ENCODE peak calls at places on chromosome 12, in ten cellular contexts. One of them, this sample, is unnamed.

GRCh38 chr12:76152161-76152807 is 67.8 kb upstream of the NAP1L1 start:
- DNase-seq in activated T-cell treated with anti-CD3 and anti-CD28 coated beads for 4 hours: no peak
- DNase-seq in fibroblast of pulmonary artery: peak; percentile 28
- DNase-seq in activated T-helper 9 cell treated with anti-CD3 and anti-CD28 coated beads, Interleukin-2, amount 50 U/mL, for 16 hours: no peak
- DNase-seq in mammary epithelial cell: no peak
- DNase-seq in lung: no peak
- DNase-seq in H7: no peak
- DNase-seq in A172: no peak
- DNase-seq in substantia nigra: no peak
- DNase-seq in B cell: peak; percentile 12
- DNase-seq in this sample: no peak

GRCh38 chr12:96177013-96177412 is 17.2 kb upstream of the ELK3 start:
- DNase-seq in activated T-cell treated with anti-CD3 and anti-CD28 coated beads for 4 hours: peak; percentile 37
- DNase-seq in fibroblast of pulmonary artery: peak; percentile 63
- DNase-seq in activated T-helper 9 cell treated with anti-CD3 and anti-CD28 coated beads, Interleukin-2, amount 50 U/mL, for 16 hours: peak; percentile 57
- DNase-seq in mammary epithelial cell: peak; percentile 96
- DNase-seq in lung: no peak
- DNase-seq in H7: no peak
- DNase-seq in A172: peak; percentile 46
- DNase-seq in substantia nigra: no peak
- DNase-seq in B cell: no peak
- DNase-seq in this sample: peak; percentile 91

GRCh38 chr12:50985322-50985721 is 33.0 kb downstream of the HIGD1C start:
- DNase-seq in activated T-cell treated with anti-CD3 and anti-CD28 coated beads for 4 hours: no peak
- DNase-seq in fibroblast of pulmonary artery: peak; percentile 83
- DNase-seq in activated T-helper 9 cell treated with anti-CD3 and anti-CD28 coated beads, Interleukin-2, amount 50 U/mL, for 16 hours: no peak
- DNase-seq in mammary epithelial cell: peak; percentile 46
- DNase-seq in lung: no peak
- DNase-seq in H7: no peak
- DNase-seq in A172: peak; percentile 45
- DNase-seq in substantia nigra: no peak
- DNase-seq in B cell: no peak
- DNase-seq in this sample: peak; percentile 94

GRCh38 chr12:55220725-55221124 is at the start of gene OR10A7:
- DNase-seq in activated T-cell treated with anti-CD3 and anti-CD28 coated beads for 4 hours: no peak
- DNase-seq in fibroblast of pulmonary artery: no peak
- DNase-seq in activated T-helper 9 cell treated with anti-CD3 and anti-CD28 coated beads, Interleukin-2, amount 50 U/mL, for 16 hours: no peak
- DNase-seq in mammary epithelial cell: no peak
- DNase-seq in lung: no peak
- DNase-seq in H7: no peak
- DNase-seq in A172: no peak
- DNase-seq in substantia nigra: no peak
- DNase-seq in B cell: no peak
- DNase-seq in this sample: no peak

GRCh38 chr12:94265966-94266365 is 117.6 kb downstream of the PLXNC1 start:
- DNase-seq in activated T-cell treated with anti-CD3 and anti-CD28 coated beads for 4 hours: no peak
- DNase-seq in fibroblast of pulmonary artery: no peak
- DNase-seq in activated T-helper 9 cell treated with anti-CD3 and anti-CD28 coated beads, Interleukin-2, amount 50 U/mL, for 16 hours: no peak
- DNase-seq in mammary epithelial cell: no peak
- DNase-seq in lung: no peak
- DNase-seq in H7: no peak
- DNase-seq in A172: no peak
- DNase-seq in substantia nigra: no peak
- DNase-seq in B cell: no peak
- DNase-seq in this sample: no peak

GRCh38 chr12:40229690-40230651 is 5.2 kb downstream of the LRRK2 start:
- DNase-seq in activated T-cell treated with anti-CD3 and anti-CD28 coated beads for 4 hours: no peak
- DNase-seq in fibroblast of pulmonary artery: no peak
- DNase-seq in activated T-helper 9 cell treated with anti-CD3 and anti-CD28 coated beads, Interleukin-2, amount 50 U/mL, for 16 hours: no peak
- DNase-seq in mammary epithelial cell: no peak
- DNase-seq in lung: no peak
- DNase-seq in H7: no peak
- DNase-seq in A172: no peak
- DNase-seq in substantia nigra: no peak
- DNase-seq in B cell: no peak
- DNase-seq in this sample: no peak

GRCh38 chr12:122001379-122002209 is 20.1 kb upstream of the BCL7A start:
- DNase-seq in activated T-cell treated with anti-CD3 and anti-CD28 coated beads for 4 hours: no peak
- DNase-seq in fibroblast of pulmonary artery: no peak
- DNase-seq in activated T-helper 9 cell treated with anti-CD3 and anti-CD28 coated beads, Interleukin-2, amount 50 U/mL, for 16 hours: no peak
- DNase-seq in mammary epithelial cell: peak; percentile 98
- DNase-seq in lung: no peak
- DNase-seq in H7: peak; percentile 69
- DNase-seq in A172: no peak
- DNase-seq in substantia nigra: peak; percentile 55
- DNase-seq in B cell: no peak
- DNase-seq in this sample: no peak

GRCh38 chr12:106003297-106003696 is 135.5 kb downstream of the NUAK1 start:
- DNase-seq in activated T-cell treated with anti-CD3 and anti-CD28 coated beads for 4 hours: no peak
- DNase-seq in fibroblast of pulmonary artery: no peak
- DNase-seq in activated T-helper 9 cell treated with anti-CD3 and anti-CD28 coated beads, Interleukin-2, amount 50 U/mL, for 16 hours: no peak
- DNase-seq in mammary epithelial cell: no peak
- DNase-seq in lung: no peak
- DNase-seq in H7: no peak
- DNase-seq in A172: no peak
- DNase-seq in substantia nigra: no peak
- DNase-seq in B cell: no peak
- DNase-seq in this sample: no peak

GRCh38 chr12:93572712-93573551 is 457 bp downstream of the SOCS2 start:
- DNase-seq in activated T-cell treated with anti-CD3 and anti-CD28 coated beads for 4 hours: no peak
- DNase-seq in fibroblast of pulmonary artery: peak; percentile 21
- DNase-seq in activated T-helper 9 cell treated with anti-CD3 and anti-CD28 coated beads, Interleukin-2, amount 50 U/mL, for 16 hours: peak; percentile 24
- DNase-seq in mammary epithelial cell: peak; percentile 15
- DNase-seq in lung: no peak
- DNase-seq in H7: peak; percentile 70
- DNase-seq in A172: no peak
- DNase-seq in substantia nigra: peak; percentile 3
- DNase-seq in B cell: peak; percentile 70
- DNase-seq in this sample: peak; percentile 36

GRCh38 chr12:31749024-31749704 is 20.3 kb upstream of the AMN1 start:
- DNase-seq in activated T-cell treated with anti-CD3 and anti-CD28 coated beads for 4 hours: peak; percentile 48
- DNase-seq in fibroblast of pulmonary artery: peak; percentile 97
- DNase-seq in activated T-helper 9 cell treated with anti-CD3 and anti-CD28 coated beads, Interleukin-2, amount 50 U/mL, for 16 hours: peak; percentile 57
- DNase-seq in mammary epithelial cell: peak; percentile 100
- DNase-seq in lung: peak; percentile 83
- DNase-seq in H7: peak; percentile 59
- DNase-seq in A172: peak; percentile 100
- DNase-seq in substantia nigra: no peak
- DNase-seq in B cell: peak; percentile 55
- DNase-seq in this sample: peak; percentile 98

GRCh38 chr12:14390885-14391530 is 25.5 kb downstream of the ATF7IP start:
- DNase-seq in activated T-cell treated with anti-CD3 and anti-CD28 coated beads for 4 hours: no peak
- DNase-seq in fibroblast of pulmonary artery: no peak
- DNase-seq in activated T-helper 9 cell treated with anti-CD3 and anti-CD28 coated beads, Interleukin-2, amount 50 U/mL, for 16 hours: no peak
- DNase-seq in mammary epithelial cell: no peak
- DNase-seq in lung: no peak
- DNase-seq in H7: no peak
- DNase-seq in A172: no peak
- DNase-seq in substantia nigra: no peak
- DNase-seq in B cell: no peak
- DNase-seq in this sample: peak; percentile 40

GRCh38 chr12:108798551-108799221 is 58.7 kb downstream of the SSH1 start:
- DNase-seq in activated T-cell treated with anti-CD3 and anti-CD28 coated beads for 4 hours: no peak
- DNase-seq in fibroblast of pulmonary artery: peak; percentile 65
- DNase-seq in activated T-helper 9 cell treated with anti-CD3 and anti-CD28 coated beads, Interleukin-2, amount 50 U/mL, for 16 hours: no peak
- DNase-seq in mammary epithelial cell: peak; percentile 23
- DNase-seq in lung: no peak
- DNase-seq in H7: no peak
- DNase-seq in A172: no peak
- DNase-seq in substantia nigra: peak; percentile 74
- DNase-seq in B cell: no peak
- DNase-seq in this sample: peak; percentile 65

GRCh38 chr12:56631790-56632700 is 1.9 kb upstream of the BAZ2A start:
- DNase-seq in activated T-cell treated with anti-CD3 and anti-CD28 coated beads for 4 hours: peak; percentile 60
- DNase-seq in fibroblast of pulmonary artery: peak; percentile 43
- DNase-seq in activated T-helper 9 cell treated with anti-CD3 and anti-CD28 coated beads, Interleukin-2, amount 50 U/mL, for 16 hours: peak; percentile 53
- DNase-seq in mammary epithelial cell: peak; percentile 30
- DNase-seq in lung: peak; percentile 67
- DNase-seq in H7: peak; percentile 92
- DNase-seq in A172: peak; percentile 17
- DNase-seq in substantia nigra: peak; percentile 67
- DNase-seq in B cell: peak; percentile 73
- DNase-seq in this sample: peak; percentile 50

GRCh38 chr12:127060310-127060847 is 1206.6 kb upstream of the TMEM132C start:
- DNase-seq in activated T-cell treated with anti-CD3 and anti-CD28 coated beads for 4 hours: no peak
- DNase-seq in fibroblast of pulmonary artery: no peak
- DNase-seq in activated T-helper 9 cell treated with anti-CD3 and anti-CD28 coated beads, Interleukin-2, amount 50 U/mL, for 16 hours: no peak
- DNase-seq in mammary epithelial cell: no peak
- DNase-seq in lung: no peak
- DNase-seq in H7: peak; percentile 15
- DNase-seq in A172: no peak
- DNase-seq in substantia nigra: no peak
- DNase-seq in B cell: no peak
- DNase-seq in this sample: no peak

GRCh38 chr12:29674463-29674862 is 109.3 kb downstream of the TMTC1 start:
- DNase-seq in activated T-cell treated with anti-CD3 and anti-CD28 coated beads for 4 hours: no peak
- DNase-seq in fibroblast of pulmonary artery: no peak
- DNase-seq in activated T-helper 9 cell treated with anti-CD3 and anti-CD28 coated beads, Interleukin-2, amount 50 U/mL, for 16 hours: no peak
- DNase-seq in mammary epithelial cell: no peak
- DNase-seq in lung: no peak
- DNase-seq in H7: no peak
- DNase-seq in A172: no peak
- DNase-seq in substantia nigra: no peak
- DNase-seq in B cell: no peak
- DNase-seq in this sample: no peak

GRCh38 chr12:68042212-68042699 is 53.0 kb downstream of the IFNG-AS1 start:
- DNase-seq in activated T-cell treated with anti-CD3 and anti-CD28 coated beads for 4 hours: no peak
- DNase-seq in fibroblast of pulmonary artery: peak; percentile 3
- DNase-seq in activated T-helper 9 cell treated with anti-CD3 and anti-CD28 coated beads, Interleukin-2, amount 50 U/mL, for 16 hours: no peak
- DNase-seq in mammary epithelial cell: peak; percentile 98
- DNase-seq in lung: no peak
- DNase-seq in H7: no peak
- DNase-seq in A172: no peak
- DNase-seq in substantia nigra: no peak
- DNase-seq in B cell: peak; percentile 65
- DNase-seq in this sample: no peak

GRCh38 chr12:98750511-98750910 is 105.4 kb downstream of the APAF1 start:
- DNase-seq in activated T-cell treated with anti-CD3 and anti-CD28 coated beads for 4 hours: no peak
- DNase-seq in fibroblast of pulmonary artery: no peak
- DNase-seq in activated T-helper 9 cell treated with anti-CD3 and anti-CD28 coated beads, Interleukin-2, amount 50 U/mL, for 16 hours: no peak
- DNase-seq in mammary epithelial cell: no peak
- DNase-seq in lung: no peak
- DNase-seq in H7: no peak
- DNase-seq in A172: no peak
- DNase-seq in substantia nigra: no peak
- DNase-seq in B cell: no peak
- DNase-seq in this sample: no peak

GRCh38 chr12:73815072-73815660 is 722.5 kb upstream of the ATXN7L3B start:
- DNase-seq in activated T-cell treated with anti-CD3 and anti-CD28 coated beads for 4 hours: no peak
- DNase-seq in fibroblast of pulmonary artery: no peak
- DNase-seq in activated T-helper 9 cell treated with anti-CD3 and anti-CD28 coated beads, Interleukin-2, amount 50 U/mL, for 16 hours: no peak
- DNase-seq in mammary epithelial cell: no peak
- DNase-seq in lung: no peak
- DNase-seq in H7: peak; percentile 0
- DNase-seq in A172: no peak
- DNase-seq in substantia nigra: no peak
- DNase-seq in B cell: no peak
- DNase-seq in this sample: no peak

GRCh38 chr12:69068431-69068830 is 135.5 kb upstream of the CPM start:
- DNase-seq in activated T-cell treated with anti-CD3 and anti-CD28 coated beads for 4 hours: no peak
- DNase-seq in fibroblast of pulmonary artery: peak; percentile 26
- DNase-seq in activated T-helper 9 cell treated with anti-CD3 and anti-CD28 coated beads, Interleukin-2, amount 50 U/mL, for 16 hours: no peak
- DNase-seq in mammary epithelial cell: peak; percentile 59
- DNase-seq in lung: peak; percentile 65
- DNase-seq in H7: no peak
- DNase-seq in A172: peak; percentile 94
- DNase-seq in substantia nigra: no peak
- DNase-seq in B cell: no peak
- DNase-seq in this sample: peak; percentile 77

GRCh38 chr12:123150804-123151678 is at the start of gene PITPNM2:
- DNase-seq in activated T-cell treated with anti-CD3 and anti-CD28 coated beads for 4 hours: peak; percentile 38
- DNase-seq in fibroblast of pulmonary artery: peak; percentile 55
- DNase-seq in activated T-helper 9 cell treated with anti-CD3 and anti-CD28 coated beads, Interleukin-2, amount 50 U/mL, for 16 hours: peak; percentile 39
- DNase-seq in mammary epithelial cell: peak; percentile 57
- DNase-seq in lung: no peak
- DNase-seq in H7: peak; percentile 90
- DNase-seq in A172: no peak
- DNase-seq in substantia nigra: peak; percentile 29
- DNase-seq in B cell: peak; percentile 84
- DNase-seq in this sample: peak; percentile 41

GRCh38 chr12:113260127-113260526 is 38.9 kb downstream of the TPCN1 start:
- DNase-seq in activated T-cell treated with anti-CD3 and anti-CD28 coated beads for 4 hours: no peak
- DNase-seq in fibroblast of pulmonary artery: no peak
- DNase-seq in activated T-helper 9 cell treated with anti-CD3 and anti-CD28 coated beads, Interleukin-2, amount 50 U/mL, for 16 hours: no peak
- DNase-seq in mammary epithelial cell: no peak
- DNase-seq in lung: no peak
- DNase-seq in H7: no peak
- DNase-seq in A172: no peak
- DNase-seq in substantia nigra: no peak
- DNase-seq in B cell: no peak
- DNase-seq in this sample: no peak

GRCh38 chr12:70609203-70609602 is 28.0 kb downstream of the PTPRB start:
- DNase-seq in activated T-cell treated with anti-CD3 and anti-CD28 coated beads for 4 hours: no peak
- DNase-seq in fibroblast of pulmonary artery: no peak
- DNase-seq in activated T-helper 9 cell treated with anti-CD3 and anti-CD28 coated beads, Interleukin-2, amount 50 U/mL, for 16 hours: no peak
- DNase-seq in mammary epithelial cell: no peak
- DNase-seq in lung: no peak
- DNase-seq in H7: peak; percentile 27
- DNase-seq in A172: no peak
- DNase-seq in substantia nigra: no peak
- DNase-seq in B cell: no peak
- DNase-seq in this sample: peak; percentile 58

GRCh38 chr12:93043192-93043876 is 114.2 kb upstream of the EEA1 start:
- DNase-seq in activated T-cell treated with anti-CD3 and anti-CD28 coated beads for 4 hours: no peak
- DNase-seq in fibroblast of pulmonary artery: no peak
- DNase-seq in activated T-helper 9 cell treated with anti-CD3 and anti-CD28 coated beads, Interleukin-2, amount 50 U/mL, for 16 hours: no peak
- DNase-seq in mammary epithelial cell: no peak
- DNase-seq in lung: no peak
- DNase-seq in H7: no peak
- DNase-seq in A172: no peak
- DNase-seq in substantia nigra: no peak
- DNase-seq in B cell: no peak
- DNase-seq in this sample: no peak

GRCh38 chr12:119369907-119370546 is 35.5 kb downstream of the CCDC60 start:
- DNase-seq in activated T-cell treated with anti-CD3 and anti-CD28 coated beads for 4 hours: no peak
- DNase-seq in fibroblast of pulmonary artery: no peak
- DNase-seq in activated T-helper 9 cell treated with anti-CD3 and anti-CD28 coated beads, Interleukin-2, amount 50 U/mL, for 16 hours: no peak
- DNase-seq in mammary epithelial cell: peak; percentile 38
- DNase-seq in lung: no peak
- DNase-seq in H7: no peak
- DNase-seq in A172: peak; percentile 5
- DNase-seq in substantia nigra: no peak
- DNase-seq in B cell: no peak
- DNase-seq in this sample: no peak

GRCh38 chr12:103944964-103945363 is 14.8 kb downstream of the HSP90B1 start:
- DNase-seq in activated T-cell treated with anti-CD3 and anti-CD28 coated beads for 4 hours: no peak
- DNase-seq in fibroblast of pulmonary artery: no peak
- DNase-seq in activated T-helper 9 cell treated with anti-CD3 and anti-CD28 coated beads, Interleukin-2, amount 50 U/mL, for 16 hours: no peak
- DNase-seq in mammary epithelial cell: no peak
- DNase-seq in lung: no peak
- DNase-seq in H7: no peak
- DNase-seq in A172: no peak
- DNase-seq in substantia nigra: no peak
- DNase-seq in B cell: no peak
- DNase-seq in this sample: no peak

GRCh38 chr12:10191865-10192264 is 13.0 kb downstream of the TMEM52B start:
- DNase-seq in activated T-cell treated with anti-CD3 and anti-CD28 coated beads for 4 hours: no peak
- DNase-seq in fibroblast of pulmonary artery: peak; percentile 11
- DNase-seq in activated T-helper 9 cell treated with anti-CD3 and anti-CD28 coated beads, Interleukin-2, amount 50 U/mL, for 16 hours: no peak
- DNase-seq in mammary epithelial cell: peak; percentile 80
- DNase-seq in lung: no peak
- DNase-seq in H7: no peak
- DNase-seq in A172: peak; percentile 66
- DNase-seq in substantia nigra: no peak
- DNase-seq in B cell: no peak
- DNase-seq in this sample: no peak

GRCh38 chr12:101165319-101165718 is 44.7 kb downstream of the SLC5A8 start:
- DNase-seq in activated T-cell treated with anti-CD3 and anti-CD28 coated beads for 4 hours: no peak
- DNase-seq in fibroblast of pulmonary artery: no peak
- DNase-seq in activated T-helper 9 cell treated with anti-CD3 and anti-CD28 coated beads, Interleukin-2, amount 50 U/mL, for 16 hours: no peak
- DNase-seq in mammary epithelial cell: peak; percentile 47
- DNase-seq in lung: no peak
- DNase-seq in H7: no peak
- DNase-seq in A172: no peak
- DNase-seq in substantia nigra: no peak
- DNase-seq in B cell: no peak
- DNase-seq in this sample: no peak

GRCh38 chr12:107096571-107096970 is 3.2 kb upstream of the CRY1 start:
- DNase-seq in activated T-cell treated with anti-CD3 and anti-CD28 coated beads for 4 hours: no peak
- DNase-seq in fibroblast of pulmonary artery: no peak
- DNase-seq in activated T-helper 9 cell treated with anti-CD3 and anti-CD28 coated beads, Interleukin-2, amount 50 U/mL, for 16 hours: no peak
- DNase-seq in mammary epithelial cell: no peak
- DNase-seq in lung: no peak
- DNase-seq in H7: no peak
- DNase-seq in A172: no peak
- DNase-seq in substantia nigra: no peak
- DNase-seq in B cell: no peak
- DNase-seq in this sample: no peak

This sample was measured in endothelial cell of umbilical vein.